ENCODE peak calls at places on chromosomes 6 and 20, in nine cellular contexts. S is anterior cingulate cortex; Y is CD8-positive, alpha-beta T cell; N is esophagus squamous epithelium; L is osteocyte; J is AG09309; U is Caki2; F is dorsolateral prefrontal cortex; R is effector CD8-positive, alpha-beta T cell. P is an unnamed sample.

GRCh38 chr6:14713008-14713452 is 532.8 kb upstream of the JARID2 start:
- DNase-seq in N (no peak), U (no peak), S (no peak), J (peak; percentile 84), R (no peak), L (peak; percentile 87), Y (no peak), F (no peak), P (no peak)

GRCh38 chr6:11419763-11420453 is 117.6 kb upstream of the TMEM170B start:
- DNase-seq in Y (no peak), U (no peak), F (no peak), L (no peak), N (no peak), R (no peak), S (no peak), J (no peak), P (no peak)

GRCh38 chr6:158630944-158631616 is 13.5 kb downstream of the DYNLT1 start:
- DNase-seq in F (no peak), R (no peak), S (no peak), U (no peak), Y (no peak), N (no peak), L (peak; percentile 73), J (no peak), P (peak; percentile 92)

GRCh38 chr6:23081701-23082100 is 512.3 kb downstream of the HDGFL1 start:
- DNase-seq in Y (no peak), J (no peak), R (no peak), N (no peak), S (no peak), L (no peak), U (peak; percentile 2), F (no peak), P (no peak)

GRCh38 chr20:51386586-51386985 is 155.9 kb downstream of the NFATC2 start:
- DNase-seq in Y (no peak), S (no peak), L (no peak), N (no peak), U (no peak), J (no peak), R (no peak), F (no peak), P (no peak)

GRCh38 chr20:48679603-48680002 is 148.2 kb downstream of the PREX1 start:
- DNase-seq in L (no peak), N (no peak), F (no peak), U (no peak), J (no peak), S (no peak), Y (no peak), R (no peak), P (no peak)

GRCh38 chr6:73675466-73676098 is 20.4 kb upstream of the CD109 start:
- DNase-seq in S (peak; percentile 2), R (peak; percentile 43), J (peak; percentile 24), L (peak; percentile 91), U (peak; percentile 81), N (peak; percentile 14), F (peak; percentile 85), Y (peak; percentile 57), P (no peak)

GRCh38 chr6:170028629-170029345 is 262.1 kb downstream of the DLL1 start:
- DNase-seq in J (no peak), S (no peak), R (no peak), Y (no peak), L (no peak), F (no peak), N (no peak), U (no peak), P (peak; percentile 61)

GRCh38 chr20:59010321-59010994 is 3.4 kb upstream of the CTSZ start:
- DNase-seq in U (no peak), S (no peak), N (no peak), R (no peak), J (no peak), L (peak; percentile 69), F (no peak), Y (no peak), P (no peak)

GRCh38 chr6:125114248-125114858 is 39.2 kb upstream of the TPD52L1 start:
- DNase-seq in S (no peak), L (no peak), U (no peak), Y (no peak), J (no peak), R (no peak), N (no peak), F (peak; percentile 83), P (no peak)

GRCh38 chr20:59376109-59376841 is 75.9 kb downstream of the EDN3 start:
- DNase-seq in N (no peak), F (no peak), R (no peak), S (no peak), Y (no peak), L (no peak), J (no peak), U (no peak), P (no peak)

GRCh38 chr20:63754008-63754407 is 14.4 kb downstream of the SLC2A4RG start:
- DNase-seq in U (no peak), Y (no peak), F (no peak), R (no peak), N (no peak), S (no peak), L (no peak), J (no peak), P (no peak)

GRCh38 chr6:503610-504362 is 112.2 kb downstream of the IRF4 start:
- DNase-seq in N (no peak), J (no peak), F (no peak), R (no peak), U (no peak), Y (no peak), S (no peak), L (no peak), P (no peak)

GRCh38 chr6:22954749-22955385 is 385.5 kb downstream of the HDGFL1 start:
- DNase-seq in U (no peak), L (no peak), N (no peak), S (no peak), R (no peak), Y (no peak), J (no peak), F (no peak), P (no peak)

GRCh38 chr6:132968419-132968950 is 154.1 kb downstream of the RPS12 start:
- DNase-seq in Y (no peak), R (no peak), F (no peak), N (no peak), U (no peak), S (no peak), J (no peak), L (no peak), P (no peak)

GRCh38 chr20:38369387-38369786 is 23.1 kb downstream of the LBP start:
- DNase-seq in Y (no peak), N (no peak), L (no peak), F (no peak), S (no peak), R (no peak), U (peak; percentile 11), J (no peak), P (no peak)

GRCh38 chr6:137434640-137435039 is 59.6 kb downstream of the OLIG3 start:
- DNase-seq in J (no peak), F (no peak), L (no peak), Y (no peak), S (no peak), R (no peak), U (no peak), N (no peak), P (no peak)

GRCh38 chr20:51562027-51562333 is 19.5 kb upstream of the NFATC2 start:
- DNase-seq in F (no peak), S (no peak), N (no peak), Y (no peak), R (no peak), L (no peak), J (no peak), U (no peak), P (no peak)

GRCh38 chr6:20868397-20869185 is 334.3 kb downstream of the CDKAL1 start:
- DNase-seq in F (no peak), U (no peak), S (no peak), R (no peak), L (no peak), J (no peak), Y (no peak), N (no peak), P (no peak)

GRCh38 chr20:20709858-20710257 is 2.6 kb downstream of the RALGAPA2 start:
- DNase-seq in L (no peak), J (no peak), R (no peak), Y (no peak), S (no peak), N (no peak), F (no peak), U (no peak), P (no peak)

GRCh38 chr20:1663917-1664316 is 6.3 kb upstream of the SIRPG start:
- DNase-seq in U (no peak), J (no peak), N (no peak), Y (no peak), F (no peak), L (no peak), R (no peak), S (no peak), P (no peak)

GRCh38 chr6:81515562-81516453 is 236.7 kb downstream of the TENT5A start:
- DNase-seq in N (no peak), J (peak; percentile 51), Y (no peak), F (no peak), U (no peak), R (no peak), L (no peak), S (no peak), P (no peak)

GRCh38 chr6:36120539-36120938 is 9.8 kb upstream of the MAPK13 start:
- DNase-seq in N (no peak), U (no peak), Y (peak; percentile 63), F (no peak), J (no peak), L (no peak), R (peak; percentile 58), S (no peak), P (no peak)

GRCh38 chr20:19602660-19603389 is 155.2 kb upstream of the RIN2 start:
- DNase-seq in N (no peak), R (no peak), S (no peak), J (no peak), L (no peak), Y (no peak), U (no peak), F (no peak), P (no peak)

GRCh38 chr20:55424968-55425367 is 580.4 kb downstream of the CBLN4 start:
- DNase-seq in N (no peak), L (no peak), Y (no peak), U (no peak), J (no peak), F (peak; percentile 17), R (no peak), S (no peak), P (no peak)

GRCh38 chr6:127459231-127459641 is at the start of gene KIAA0408:
- DNase-seq in Y (no peak), R (no peak), L (no peak), N (no peak), J (peak; percentile 40), S (no peak), F (peak; percentile 33), U (no peak), P (peak; percentile 83)

GRCh38 chr20:57514273-57514751 is 10.6 kb downstream of the CTCFL start:
- DNase-seq in S (peak; percentile 26), L (no peak), R (peak; percentile 15), J (peak; percentile 25), Y (no peak), N (no peak), U (peak; percentile 44), F (peak; percentile 77), P (no peak)

GRCh38 chr6:1027109-1027794 is 284.6 kb upstream of the FOXQ1 start:
- DNase-seq in J (peak; percentile 48), S (no peak), Y (no peak), U (peak; percentile 86), R (no peak), L (peak; percentile 53), N (no peak), F (no peak), P (peak; percentile 55)

GRCh38 chr6:30814137-30815084 is 69.9 kb upstream of the DDR1 start:
- DNase-seq in U (peak; percentile 82), J (no peak), F (no peak), S (no peak), R (no peak), N (no peak), Y (no peak), L (no peak), P (no peak)

GRCh38 chr6:79467716-79468115 is 69.5 kb downstream of the LCA5 start:
- DNase-seq in F (no peak), R (no peak), J (no peak), N (no peak), L (no peak), Y (no peak), S (no peak), U (no peak), P (no peak)

GRCh38 chr6:15485875-15486274 is 177.0 kb downstream of the DTNBP1 start:
- DNase-seq in L (no peak), Y (no peak), F (no peak), N (no peak), U (no peak), J (no peak), S (no peak), R (no peak), P (no peak)

P was measured in coronary artery.